ENCODE peak calls at places on chromosomes 2 and 18, in six cellular contexts. One of them, this sample, is unnamed.

GRCh38 chr2:182186132-182186735 is 200.6 kb downstream of the PPP1R1C start:
- DNase-seq in PC-9: no peak
- DNase-seq in fibroblast of lung: peak; percentile 50
- DNase-seq in RWPE2: no peak
- DNase-seq in upper lobe of right lung: no peak
- DNase-seq in uterus: no peak
- DNase-seq in this sample: peak; percentile 36

GRCh38 chr2:175844169-175844568 is 157.9 kb downstream of the LNPK start:
- DNase-seq in PC-9: no peak
- DNase-seq in fibroblast of lung: peak; percentile 49
- DNase-seq in uterus: no peak
- DNase-seq in upper lobe of right lung: no peak
- DNase-seq in RWPE2: no peak
- DNase-seq in this sample: peak; percentile 74

GRCh38 chr2:203887680-203888079 is 20.1 kb downstream of the CTLA4 start:
- DNase-seq in uterus: no peak
- DNase-seq in PC-9: no peak
- DNase-seq in upper lobe of right lung: no peak
- DNase-seq in fibroblast of lung: no peak
- DNase-seq in RWPE2: no peak
- DNase-seq in this sample: no peak

GRCh38 chr2:134717706-134718094 is 1.1 kb downstream of the TMEM163 start:
- DNase-seq in PC-9: no peak
- DNase-seq in uterus: no peak
- DNase-seq in fibroblast of lung: no peak
- DNase-seq in RWPE2: no peak
- DNase-seq in upper lobe of right lung: no peak
- DNase-seq in this sample: no peak

GRCh38 chr2:120509213-120509815 is 163.4 kb downstream of the INHBB start:
- DNase-seq in upper lobe of right lung: no peak
- DNase-seq in PC-9: no peak
- DNase-seq in fibroblast of lung: no peak
- DNase-seq in uterus: no peak
- DNase-seq in RWPE2: peak; percentile 34
- DNase-seq in this sample: no peak

GRCh38 chr2:177970670-177971454 is 101.7 kb downstream of the PDE11A start:
- DNase-seq in upper lobe of right lung: no peak
- DNase-seq in PC-9: no peak
- DNase-seq in RWPE2: no peak
- DNase-seq in uterus: no peak
- DNase-seq in fibroblast of lung: no peak
- DNase-seq in this sample: peak; percentile 35

GRCh38 chr18:40006553-40007073 is 1948.4 kb upstream of the PIK3C3 start:
- DNase-seq in upper lobe of right lung: no peak
- DNase-seq in PC-9: no peak
- DNase-seq in RWPE2: no peak
- DNase-seq in fibroblast of lung: no peak
- DNase-seq in uterus: no peak
- DNase-seq in this sample: no peak

GRCh38 chr2:217695033-217695520 is 307.7 kb downstream of the TNS1 start:
- DNase-seq in RWPE2: peak; percentile 70
- DNase-seq in uterus: no peak
- DNase-seq in fibroblast of lung: peak; percentile 88
- DNase-seq in upper lobe of right lung: no peak
- DNase-seq in PC-9: peak; percentile 8
- DNase-seq in this sample: peak; percentile 95

GRCh38 chr18:78523850-78524249 is 455.8 kb upstream of the SALL3 start:
- DNase-seq in uterus: no peak
- DNase-seq in fibroblast of lung: no peak
- DNase-seq in PC-9: no peak
- DNase-seq in upper lobe of right lung: no peak
- DNase-seq in RWPE2: no peak
- DNase-seq in this sample: no peak

GRCh38 chr2:193581807-193582206 is 1387.1 kb upstream of the TMEFF2 start:
- DNase-seq in RWPE2: no peak
- DNase-seq in fibroblast of lung: no peak
- DNase-seq in PC-9: no peak
- DNase-seq in upper lobe of right lung: no peak
- DNase-seq in uterus: no peak
- DNase-seq in this sample: no peak

GRCh38 chr2:239397856-239398470 is 2.9 kb downstream of the HDAC4 start:
- DNase-seq in uterus: no peak
- DNase-seq in PC-9: no peak
- DNase-seq in upper lobe of right lung: peak; percentile 31
- DNase-seq in RWPE2: no peak
- DNase-seq in fibroblast of lung: no peak
- DNase-seq in this sample: no peak

GRCh38 chr2:45216118-45216517 is 206.9 kb upstream of the SIX2 start:
- DNase-seq in uterus: no peak
- DNase-seq in RWPE2: no peak
- DNase-seq in fibroblast of lung: no peak
- DNase-seq in PC-9: no peak
- DNase-seq in upper lobe of right lung: no peak
- DNase-seq in this sample: no peak
- H3K4me1 ChIP-seq in uterus: no peaks in the 10 kb centered on the region
- H3K4me1 ChIP-seq in RWPE2: no peaks in the 10 kb centered on the region
- H3K4me1 ChIP-seq in fibroblast of lung: no peaks in the 10 kb centered on the region
- H3K4me1 ChIP-seq in PC-9: peaks cover 33% of the 10 kb centered on the region
- H3K4me1 ChIP-seq in upper lobe of right lung: no peaks in the 10 kb centered on the region
- H3K4me1 ChIP-seq in this sample: no peaks in the 10 kb centered on the region

GRCh38 chr2:28370355-28370754 is 22.3 kb upstream of the FOSL2 start:
- DNase-seq in PC-9: no peak
- DNase-seq in RWPE2: no peak
- DNase-seq in uterus: no peak
- DNase-seq in fibroblast of lung: no peak
- DNase-seq in upper lobe of right lung: no peak
- DNase-seq in this sample: no peak
- H3K4me1 ChIP-seq in PC-9: peaks cover 59% of the 10 kb centered on the region
- H3K4me1 ChIP-seq in RWPE2: peaks cover 7% of the 10 kb centered on the region
- H3K4me1 ChIP-seq in uterus: no peaks in the 10 kb centered on the region
- H3K4me1 ChIP-seq in fibroblast of lung: peaks cover 2% of the 10 kb centered on the region
- H3K4me1 ChIP-seq in upper lobe of right lung: peaks cover 17% of the 10 kb centered on the region
- H3K4me1 ChIP-seq in this sample: no peaks in the 10 kb centered on the region

GRCh38 chr2:39525636-39526412 is 88.7 kb upstream of the MAP4K3 start:
- DNase-seq in PC-9: no peak
- DNase-seq in fibroblast of lung: no peak
- DNase-seq in upper lobe of right lung: no peak
- DNase-seq in RWPE2: no peak
- DNase-seq in uterus: no peak
- DNase-seq in this sample: no peak
- H3K4me1 ChIP-seq in PC-9: peaks cover 22% of the 10 kb centered on the region
- H3K4me1 ChIP-seq in fibroblast of lung: peaks cover 14% of the 10 kb centered on the region
- H3K4me1 ChIP-seq in upper lobe of right lung: peaks cover 11% of the 10 kb centered on the region
- H3K4me1 ChIP-seq in RWPE2: peaks cover 33% of the 10 kb centered on the region
- H3K4me1 ChIP-seq in uterus: no peaks in the 10 kb centered on the region
- H3K4me1 ChIP-seq in this sample: peaks cover 20% of the 10 kb centered on the region

GRCh38 chr2:230205034-230205433 is 14.8 kb downstream of the SP110 start:
- DNase-seq in RWPE2: no peak
- DNase-seq in fibroblast of lung: no peak
- DNase-seq in upper lobe of right lung: no peak
- DNase-seq in PC-9: no peak
- DNase-seq in uterus: no peak
- DNase-seq in this sample: no peak

GRCh38 chr2:230203110-230203676 is 16.6 kb downstream of the SP110 start:
- DNase-seq in PC-9: no peak
- DNase-seq in RWPE2: no peak
- DNase-seq in upper lobe of right lung: no peak
- DNase-seq in fibroblast of lung: no peak
- DNase-seq in uterus: no peak
- DNase-seq in this sample: no peak

GRCh38 chr2:230202430-230203109 is 17.2 kb downstream of the SP110 start:
- DNase-seq in uterus: no peak
- DNase-seq in RWPE2: no peak
- DNase-seq in upper lobe of right lung: no peak
- DNase-seq in PC-9: no peak
- DNase-seq in fibroblast of lung: no peak
- DNase-seq in this sample: no peak

GRCh38 chr2:230208576-230208975 is 11.2 kb downstream of the SP110 start:
- DNase-seq in PC-9: no peak
- DNase-seq in uterus: no peak
- DNase-seq in fibroblast of lung: no peak
- DNase-seq in RWPE2: no peak
- DNase-seq in upper lobe of right lung: no peak
- DNase-seq in this sample: no peak

GRCh38 chr2:230205721-230206120 is 14.1 kb downstream of the SP110 start:
- DNase-seq in uterus: no peak
- DNase-seq in fibroblast of lung: no peak
- DNase-seq in PC-9: no peak
- DNase-seq in RWPE2: no peak
- DNase-seq in upper lobe of right lung: no peak
- DNase-seq in this sample: no peak
- H3K4me1 ChIP-seq in uterus: no peaks in the 10 kb centered on the region
- H3K4me1 ChIP-seq in fibroblast of lung: no peaks in the 10 kb centered on the region
- H3K4me1 ChIP-seq in PC-9: no peaks in the 10 kb centered on the region
- H3K4me1 ChIP-seq in RWPE2: no peaks in the 10 kb centered on the region
- H3K4me1 ChIP-seq in upper lobe of right lung: no peaks in the 10 kb centered on the region
- H3K4me1 ChIP-seq in this sample: no peaks in the 10 kb centered on the region

DNA sequence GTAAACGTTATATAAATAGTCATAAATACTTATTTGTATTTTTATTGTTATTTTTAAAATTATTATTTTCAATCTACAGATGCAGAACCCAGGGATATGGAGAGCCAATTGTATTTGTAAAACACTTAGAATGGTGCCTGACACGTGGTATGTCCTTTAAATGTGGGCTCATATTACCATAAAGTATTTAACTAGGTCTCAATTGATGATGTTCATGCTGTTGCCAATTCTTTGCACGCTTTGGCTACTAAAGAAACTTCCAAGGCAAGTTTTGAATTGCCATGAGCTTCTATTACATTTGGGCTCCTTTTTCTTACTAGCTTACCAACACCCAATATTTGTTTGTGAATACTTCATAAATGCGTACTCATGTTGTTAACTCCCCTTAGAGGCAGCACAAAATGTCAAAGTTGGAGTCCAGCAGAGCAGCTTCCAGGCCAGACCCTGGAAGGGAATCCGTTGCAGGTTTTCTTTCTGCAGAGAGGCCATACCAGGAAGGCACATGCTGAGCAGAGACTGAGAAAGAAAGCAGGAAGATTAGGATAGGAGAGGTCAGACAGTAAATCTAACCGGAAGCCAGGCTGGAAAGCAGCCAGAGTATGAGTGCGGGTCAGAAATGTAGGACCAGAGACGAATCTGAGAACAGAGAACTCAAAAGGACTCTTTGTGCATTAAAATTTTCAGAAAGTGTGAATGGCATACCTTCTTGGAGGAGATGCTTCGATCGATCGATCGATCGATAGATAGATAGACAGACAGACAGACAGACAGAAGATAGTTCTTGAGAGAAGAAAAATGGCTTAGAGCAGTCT is 4.2 kb upstream of the NOSTRIN start:
- DNase-seq in upper lobe of right lung: no peak
- DNase-seq in fibroblast of lung: no peak
- DNase-seq in RWPE2: no peak
- DNase-seq in PC-9: no peak
- DNase-seq in uterus: no peak
- DNase-seq in this sample: no peak
- H3K4me1 ChIP-seq in upper lobe of right lung: no peaks in the 10 kb centered on the region
- H3K4me1 ChIP-seq in fibroblast of lung: peaks cover 3% of the 10 kb centered on the region
- H3K4me1 ChIP-seq in RWPE2: peaks cover 4% of the 10 kb centered on the region
- H3K4me1 ChIP-seq in PC-9: no peaks in the 10 kb centered on the region
- H3K4me1 ChIP-seq in uterus: no peaks in the 10 kb centered on the region
- H3K4me1 ChIP-seq in this sample: no peaks in the 10 kb centered on the region

GRCh38 chr18:76982038-76982437 is 150.5 kb downstream of the MBP start:
- DNase-seq in PC-9: no peak
- DNase-seq in uterus: no peak
- DNase-seq in upper lobe of right lung: no peak
- DNase-seq in RWPE2: no peak
- DNase-seq in fibroblast of lung: no peak
- DNase-seq in this sample: no peak
- H3K4me1 ChIP-seq in PC-9: no peaks in the 10 kb centered on the region
- H3K4me1 ChIP-seq in uterus: no peaks in the 10 kb centered on the region
- H3K4me1 ChIP-seq in upper lobe of right lung: peaks cover 4% of the 10 kb centered on the region
- H3K4me1 ChIP-seq in RWPE2: no peaks in the 10 kb centered on the region
- H3K4me1 ChIP-seq in fibroblast of lung: no peaks in the 10 kb centered on the region
- H3K4me1 ChIP-seq in this sample: no peaks in the 10 kb centered on the region

DNA sequence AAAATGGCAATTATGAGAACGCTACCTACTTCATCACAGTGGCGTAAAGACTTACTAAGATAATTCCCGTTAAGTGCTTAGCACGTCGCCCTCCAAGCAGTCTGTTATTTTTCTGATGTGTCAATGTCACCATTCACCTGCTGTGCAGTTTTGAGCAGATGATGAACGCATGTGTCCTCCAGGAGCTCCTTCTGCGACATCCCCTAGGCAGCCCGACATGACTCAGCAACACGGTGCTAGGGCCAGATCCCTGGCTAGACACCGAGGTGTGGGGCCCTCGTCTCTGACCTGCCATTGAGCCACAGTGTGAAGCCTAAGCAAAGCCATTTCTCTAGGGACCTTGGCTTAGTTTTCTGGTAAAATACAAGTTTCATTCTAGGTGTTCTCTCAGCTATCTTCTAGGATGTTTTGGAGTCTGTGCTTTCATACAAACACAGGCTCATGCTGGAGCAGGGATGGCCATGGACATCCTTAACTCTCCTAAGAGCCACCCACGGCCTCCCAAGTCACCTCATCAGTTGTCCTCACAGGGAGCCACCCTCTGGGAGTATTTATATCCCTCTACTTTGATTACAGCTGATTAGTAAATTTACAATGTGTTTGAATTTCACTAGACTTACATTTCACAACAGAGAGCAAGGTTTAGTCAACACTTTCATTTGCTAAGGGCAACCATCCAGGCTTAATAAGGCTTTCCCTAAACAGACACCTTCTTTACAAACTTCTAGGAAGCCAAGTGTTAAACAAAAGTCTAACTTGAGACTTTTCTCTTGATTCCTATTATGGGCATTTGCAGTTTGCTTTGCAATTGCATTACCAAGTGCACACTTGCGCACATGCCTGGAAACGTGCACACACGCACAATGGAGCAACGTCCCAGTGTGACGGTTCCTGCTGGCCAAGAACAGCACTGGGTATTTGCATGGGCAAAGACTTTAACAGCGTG is 376.8 kb upstream of the ID2 start:
- DNase-seq in fibroblast of lung: peak; percentile 5
- DNase-seq in uterus: no peak
- DNase-seq in RWPE2: no peak
- DNase-seq in upper lobe of right lung: no peak
- DNase-seq in PC-9: no peak
- DNase-seq in this sample: no peak
- H3K4me1 ChIP-seq in fibroblast of lung: no peaks in the 10 kb centered on the region
- H3K4me1 ChIP-seq in uterus: no peaks in the 10 kb centered on the region
- H3K4me1 ChIP-seq in RWPE2: peaks cover 4% of the 10 kb centered on the region
- H3K4me1 ChIP-seq in upper lobe of right lung: peaks cover 12% of the 10 kb centered on the region
- H3K4me1 ChIP-seq in PC-9: no peaks in the 10 kb centered on the region
- H3K4me1 ChIP-seq in this sample: no peaks in the 10 kb centered on the region

This sample was measured in foreskin keratinocyte.